ENCODE peak calls at places on chromosomes 13 and 19, in four cellular contexts. P is stomach; W is activated naive CD4-positive, alpha-beta T cell; Z is transverse colon. H is an unnamed sample.

GRCh38 chr19:40775632-40776022 is 306 bp downstream of the MIA start:
- DNase-seq in P (no peak), W (no peak), Z (no peak), H (no peak)

GRCh38 chr13:97727991-97728390 is 225.5 kb upstream of the IPO5 start:
- DNase-seq in P (no peak), W (no peak), Z (no peak), H (no peak)

GRCh38 chr13:94209110-94209509 is 270.4 kb downstream of the DCT start:
- DNase-seq in P (no peak), W (no peak), Z (no peak), H (no peak)

GRCh38 chr19:52270266-52270885 is 989 bp downstream of the ZNF766 start:
- DNase-seq in P (no peak), W (peak), Z (peak), H (no peak)

GRCh38 chr13:27960362-27961226 is 8.5 kb downstream of the CDX2 start:
- DNase-seq in P (peak), W (no peak), Z (peak), H (no peak)

GRCh38 chr13:40336228-40337221 is 329.9 kb downstream of the FOXO1 start:
- DNase-seq in P (peak), W (no peak), Z (no peak), H (no peak)

GRCh38 chr19:33385956-33386355 is 12.4 kb downstream of the CEBPG start:
- DNase-seq in P (no peak), W (no peak), Z (no peak), H (no peak)

GRCh38 chr19:54178581-54179261 is 5.8 kb upstream of the TMC4 start:
- DNase-seq in P (peak), W (peak), Z (no peak), H (no peak)

GRCh38 chr19:33161201-33161600 is 29.3 kb downstream of the WDR88 start:
- DNase-seq in P (no peak), W (no peak), Z (no peak), H (no peak)

GRCh38 chr13:51814825-51815650 is 11.1 kb upstream of the DHRS12 start:
- DNase-seq in P (peak), W (peak), Z (peak), H (peak)

GRCh38 chr19:19464339-19465098 is 50.8 kb downstream of the TSSK6 start:
- DNase-seq in P (peak), W (no peak), Z (no peak), H (no peak)

GRCh38 chr19:12112238-12112637 is 27.9 kb downstream of the ZNF20 start:
- DNase-seq in P (no peak), W (no peak), Z (no peak), H (no peak)

GRCh38 chr19:35309481-35310279 is 17.7 kb downstream of the MAG start:
- DNase-seq in P (no peak), W (no peak), Z (no peak), H (no peak)

GRCh38 chr19:8569066-8569761 is 8.0 kb downstream of the MYO1F start:
- DNase-seq in P (peak), W (no peak), Z (peak), H (peak)

GRCh38 chr19:33395561-33396550 is 22.3 kb downstream of the CEBPG start:
- DNase-seq in P (peak), W (no peak), Z (no peak), H (no peak)

GRCh38 chr19:48492925-48493717 is 18.5 kb downstream of the LMTK3 start:
- DNase-seq in P (peak), W (peak), Z (peak), H (peak)

GRCh38 chr19:16797876-16798275 is 31.3 kb upstream of the SIN3B start:
- DNase-seq in P (no peak), W (no peak), Z (no peak), H (no peak)

GRCh38 chr13:22232186-22232585 is 561.3 kb downstream of the FGF9 start:
- DNase-seq in P (no peak), W (no peak), Z (no peak), H (no peak)

GRCh38 chr13:32284927-32285632 is 30.1 kb downstream of the ZAR1L start:
- DNase-seq in P (peak), W (no peak), Z (no peak), H (no peak)

GRCh38 chr13:60431108-60431700 is 34.2 kb downstream of the TDRD3 start:
- DNase-seq in P (no peak), W (no peak), Z (no peak), H (no peak)

GRCh38 chr13:52026246-52026626 is 1.7 kb downstream of the UTP14C start:
- DNase-seq in P (no peak), W (no peak), Z (no peak), H (no peak)

GRCh38 chr19:41978470-41978869 is 15.6 kb downstream of the ATP1A3 start:
- DNase-seq in P (no peak), W (no peak), Z (no peak), H (no peak)